ENCODE peak calls at places on chromosomes 4 and X, in six cellular contexts. U, D, L, I, J and C are unnamed samples.

GRCh38 chr4:123606946-123607542 is 210.4 kb downstream of the SPRY1 start:
- DNase-seq in U (peak; percentile 54), D (no peak), J (no peak), I (no peak), L (no peak), C (no peak)

GRCh38 chrX:151754042-151754419 is 19.5 kb downstream of the CNGA2 start:
- DNase-seq in I (no peak), J (peak; percentile 36), D (peak; percentile 44), U (no peak), L (peak; percentile 55), C (peak; percentile 4)

GRCh38 chrX:30910124-30910860 is 21.2 kb upstream of the TAB3 start:
- DNase-seq in L (no peak), D (no peak), U (no peak), I (no peak), J (no peak), C (no peak)

GRCh38 chrX:10619311-10620015 is 922 bp downstream of the MID1 start:
- DNase-seq in D (no peak), I (no peak), J (no peak), L (no peak), U (no peak), C (no peak)

GRCh38 chr4:153432971-153433752 is 33.0 kb upstream of the TMEM131L start:
- DNase-seq in L (peak; percentile 87), U (peak; percentile 40), D (peak; percentile 90), J (peak; percentile 72), I (no peak), C (peak; percentile 83)

GRCh38 chr4:155367608-155368007 is 9.2 kb downstream of the MAP9 start:
- DNase-seq in J (no peak), I (no peak), D (peak; percentile 21), U (no peak), L (no peak), C (no peak)

GRCh38 chrX:101759000-101759399 is 99.3 kb upstream of the ARMCX2 start:
- DNase-seq in D (peak; percentile 34), L (peak; percentile 10), U (peak; percentile 20), J (peak; percentile 82), I (no peak), C (peak; percentile 35)

GRCh38 chr4:7275490-7276154 is 83.3 kb downstream of the SORCS2 start:
- DNase-seq in U (no peak), D (no peak), I (no peak), J (no peak), L (no peak), C (no peak)

GRCh38 chrX:136714626-136715599 is 65.8 kb downstream of the ARHGEF6 start:
- DNase-seq in J (no peak), D (no peak), U (no peak), L (no peak), I (no peak), C (no peak)

GRCh38 chr4:101944649-101945048 is 154.1 kb downstream of the BANK1 start:
- DNase-seq in J (no peak), I (no peak), U (no peak), L (no peak), D (no peak), C (peak; percentile 5)

GRCh38 chrX:117808413-117808812 is 308.2 kb downstream of the KLHL13 start:
- DNase-seq in L (no peak), I (no peak), U (no peak), J (peak; percentile 34), D (no peak), C (no peak)

GRCh38 chrX:120514236-120514635 is 45.1 kb upstream of the LAMP2 start:
- DNase-seq in L (no peak), I (no peak), D (peak; percentile 13), J (peak; percentile 24), U (no peak), C (peak; percentile 11)

GRCh38 chr4:93776386-93777080 is 52.0 kb upstream of the ATOH1 start:
- DNase-seq in I (no peak), J (no peak), L (no peak), D (no peak), U (no peak), C (peak; percentile 35)

GRCh38 chr4:122728781-122729330 is 3.6 kb upstream of the BBS12 start:
- DNase-seq in L (no peak), U (no peak), J (no peak), D (no peak), I (no peak), C (peak; percentile 54)

GRCh38 chr4:125420499-125420898 is 105.7 kb downstream of the FAT4 start:
- DNase-seq in J (no peak), U (no peak), I (no peak), D (no peak), L (no peak), C (no peak)

GRCh38 chr4:80007745-80008149 is 65.3 kb downstream of the ANTXR2 start:
- DNase-seq in I (no peak), U (no peak), J (no peak), L (no peak), D (no peak), C (no peak)

GRCh38 chr4:69523385-69524132 is 27.9 kb upstream of the UGT2B4 start:
- DNase-seq in D (no peak), I (no peak), L (no peak), U (no peak), J (no peak), C (no peak)

GRCh38 chrX:13899607-13900006 is 82.7 kb upstream of the GPM6B start:
- DNase-seq in J (no peak), I (no peak), L (peak; percentile 81), D (peak; percentile 59), U (no peak), C (peak; percentile 95)

GRCh38 chrX:123881330-123881729 is 21.5 kb downstream of the XIAP start:
- DNase-seq in L (no peak), D (no peak), I (no peak), J (no peak), U (no peak), C (no peak)